ENCODE peak calls at places on chromosomes 1 and 21, in five cellular contexts. V, X, Q, J and T are unnamed samples.

GRCh38 chr1:21671915-21672314 is 2.8 kb upstream of the RAP1GAP start:
- DNase-seq in Q (no peak), V (no peak), J (no peak), X (no peak), T (no peak)

GRCh38 chr1:18091660-18092446 is 15.7 kb upstream of the IGSF21 start:
- DNase-seq in Q (no peak), V (no peak), X (no peak), J (no peak), T (no peak)

GRCh38 chr1:161082996-161083742 is 6.2 kb downstream of the NECTIN4 start:
- DNase-seq in X (no peak), Q (peak), J (no peak), V (no peak), T (peak)

GRCh38 chr1:230708631-230709580 is 5.0 kb downstream of the AGT start:
- DNase-seq in V (no peak), Q (peak), J (no peak), X (no peak), T (no peak)

GRCh38 chr1:12616709-12617373 is 1.2 kb downstream of the DHRS3 start:
- DNase-seq in V (no peak), Q (no peak), J (no peak), X (no peak), T (no peak)

GRCh38 chr1:231021540-231022031 is 18.5 kb downstream of the FAM89A start:
- DNase-seq in J (no peak), Q (no peak), X (no peak), V (no peak), T (no peak)

GRCh38 chr1:185244015-185244747 is 72.9 kb downstream of the IVNS1ABP start:
- DNase-seq in V (no peak), X (no peak), Q (no peak), J (no peak), T (no peak)

GRCh38 chr1:212485895-212486590 is 53.3 kb downstream of the NENF start:
- DNase-seq in Q (peak), X (no peak), J (no peak), V (no peak), T (no peak)

GRCh38 chr1:211829343-211830054 is 1.1 kb downstream of the LPGAT1 start:
- DNase-seq in J (peak), V (peak), Q (peak), X (no peak), T (peak)

GRCh38 chr1:33390550-33390949 is 40.3 kb downstream of the PHC2 start:
- DNase-seq in Q (no peak), J (no peak), X (no peak), V (no peak), T (no peak)

GRCh38 chr1:63601061-63601460 is 7.8 kb downstream of the PGM1 start:
- DNase-seq in X (no peak), V (no peak), Q (no peak), J (no peak), T (no peak)

GRCh38 chr1:205538211-205538840 is 33.9 kb downstream of the CDK18 start:
- DNase-seq in J (peak), V (no peak), Q (no peak), X (no peak), T (no peak)

GRCh38 chr1:54376085-54377039 is 29.8 kb downstream of the SSBP3 start:
- DNase-seq in X (peak), J (no peak), V (no peak), Q (peak), T (no peak)

GRCh38 chr1:236774926-236775325 is 20.2 kb upstream of the MTR start:
- DNase-seq in X (no peak), J (no peak), Q (peak), V (peak), T (peak)

GRCh38 chr1:86913399-86913895 is 479 bp downstream of the SELENOF start:
- DNase-seq in J (no peak), V (no peak), X (peak), Q (peak), T (no peak)

GRCh38 chr1:231359113-231359512 is 21.0 kb downstream of the SPRTN start:
- DNase-seq in J (no peak), Q (no peak), V (no peak), X (no peak), T (no peak)

GRCh38 chr21:33240404-33240803 is 10.7 kb downstream of the IFNAR2 start:
- DNase-seq in Q (no peak), J (no peak), V (no peak), X (no peak), T (no peak)

GRCh38 chr1:201648911-201649775 is 110.2 kb downstream of the NAV1 start:
- DNase-seq in Q (no peak), V (no peak), X (no peak), J (peak), T (no peak)

GRCh38 chr21:45533731-45534571 is 8.3 kb downstream of the SLC19A1 start:
- DNase-seq in Q (no peak), J (peak), V (no peak), X (no peak), T (no peak)

GRCh38 chr1:17531682-17532487 is 7.6 kb upstream of the ARHGEF10L start:
- DNase-seq in J (no peak), V (no peak), Q (no peak), X (no peak), T (no peak)

GRCh38 chr21:43767980-43768867 is 7.9 kb downstream of the CSTB start:
- DNase-seq in V (no peak), Q (no peak), J (peak), X (no peak), T (no peak)

GRCh38 chr1:227234998-227235405 is 83.3 kb downstream of the CDC42BPA start:
- DNase-seq in X (no peak), V (peak), J (no peak), Q (peak), T (peak)

GRCh38 chr1:149844096-149844495 is 55.3 kb upstream of the BOLA1 start:
- DNase-seq in V (no peak), J (no peak), Q (peak), X (no peak), T (no peak)

GRCh38 chr1:145845514-145846161 is at the start of gene NUDT17:
- DNase-seq in V (peak), J (peak), Q (peak), X (no peak), T (peak)

GRCh38 chr1:22321917-22322316 is 129.7 kb upstream of the ZBTB40 start:
- DNase-seq in Q (no peak), J (peak), V (no peak), X (no peak), T (no peak)

GRCh38 chr1:31514117-31514516 is 62.2 kb upstream of the TINAGL1 start:
- DNase-seq in V (no peak), X (no peak), J (no peak), Q (no peak), T (no peak)

GRCh38 chr1:93577536-93578432 is 103.9 kb downstream of the BCAR3 start:
- DNase-seq in X (no peak), J (peak), V (no peak), Q (no peak), T (no peak)

GRCh38 chr1:243851129-243851756 is 1.2 kb upstream of the AKT3 start:
- DNase-seq in J (no peak), V (peak), X (no peak), Q (no peak), T (no peak)

GRCh38 chr1:49576327-49576901 is 447.3 kb downstream of the AGBL4 start:
- DNase-seq in X (no peak), J (no peak), Q (no peak), V (no peak), T (no peak)

GRCh38 chr1:231603598-231604275 is 22.9 kb upstream of the DISC1 start:
- DNase-seq in Q (peak), X (no peak), V (peak), J (peak), T (peak)

GRCh38 chr1:19468397-19468956 is 16.9 kb downstream of the CAPZB start:
- DNase-seq in J (no peak), V (no peak), X (no peak), Q (peak), T (no peak)

DNA sequence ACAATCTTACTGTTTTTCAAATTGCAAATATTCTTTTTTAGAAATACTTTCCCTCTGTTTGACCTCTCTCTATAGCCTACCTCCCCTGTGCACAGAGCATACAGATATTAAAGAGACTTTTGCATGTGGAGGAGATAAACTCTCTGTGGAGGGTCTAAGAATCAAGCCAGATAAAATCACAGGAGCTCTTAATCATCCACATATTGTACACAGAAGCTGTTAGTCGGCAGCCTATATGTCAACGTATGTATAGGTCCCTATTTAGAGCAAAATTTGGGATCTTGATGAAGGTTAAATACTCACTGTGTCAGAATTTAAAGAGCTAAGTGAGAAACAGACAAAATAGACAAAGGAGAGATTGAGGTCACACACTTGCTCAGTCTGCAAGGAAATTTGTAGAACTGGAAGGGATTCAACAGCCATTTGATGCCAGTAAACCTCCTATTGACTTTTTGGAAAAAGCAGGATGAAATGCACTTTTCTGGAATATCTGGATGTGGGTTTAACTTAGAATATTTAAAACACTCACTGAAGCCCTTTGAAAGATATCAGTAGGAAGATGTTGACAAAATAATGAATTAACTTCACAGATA is 4.1 kb upstream of the IRF2BP2 start:
- DNase-seq in X (no peak), Q (no peak), J (no peak), V (no peak), T (no peak)
- TF ChIP-seq SUZ12 in X (no peak), Q (no peak), J (no peak), V (no peak), T (no peak)

GRCh38 chr1:89705901-89706699 is 73.2 kb downstream of the LRRC8C start:
- DNase-seq in V (no peak), X (peak), J (no peak), Q (no peak), T (no peak)
- TF ChIP-seq SUZ12 in V (no peak), X (no peak), J (no peak), Q (no peak), T (no peak)

GRCh38 chr1:27868932-27869718 is 3.2 kb upstream of the THEMIS2 start:
- DNase-seq in J (no peak), V (no peak), X (peak), Q (no peak), T (no peak)
- TF ChIP-seq SUZ12 in J (no peak), V (no peak), X (no peak), Q (no peak), T (no peak)

DNA sequence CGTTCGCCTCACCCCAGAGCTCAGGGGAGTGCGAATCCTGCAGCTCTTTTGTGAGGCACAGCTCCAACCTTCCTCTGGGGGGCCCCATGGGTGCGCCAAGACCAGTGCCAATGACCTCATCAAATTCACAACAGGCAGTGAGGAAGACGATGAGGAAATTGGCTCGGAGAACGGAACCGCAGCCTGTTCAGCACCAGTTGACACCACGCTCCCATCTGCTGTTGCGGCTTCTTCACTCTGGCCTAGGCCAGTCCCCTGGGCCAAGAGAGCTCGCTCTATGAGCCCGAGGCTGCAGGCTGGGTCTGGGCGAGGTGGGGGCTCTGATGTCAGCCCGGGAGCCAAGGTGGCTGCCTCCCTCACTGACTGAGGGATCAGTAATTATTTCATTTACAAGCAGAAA is 2.2 kb downstream of the PLEKHA6 start:
- DNase-seq in J (no peak), X (no peak), Q (no peak), V (no peak), T (no peak)
- TF ChIP-seq SUZ12 in J (no peak), X (no peak), Q (no peak), V (no peak), T (no peak)

GRCh38 chr1:113975211-113975895 is 3.9 kb upstream of the OLFML3 start:
- DNase-seq in Q (no peak), J (no peak), V (no peak), X (no peak), T (no peak)
- TF ChIP-seq SUZ12 in Q (no peak), J (no peak), V (no peak), X (no peak), T (no peak)

GRCh38 chr1:200364831-200365230 is 45.0 kb downstream of the ZNF281 start:
- DNase-seq in X (no peak), Q (no peak), V (peak), J (peak), T (no peak)
- TF ChIP-seq SUZ12 in X (no peak), Q (no peak), V (no peak), J (no peak), T (no peak)